ENCODE peak calls at places on chromosomes 7 and 10, in ten cellular contexts. One of them, this sample, is unnamed.

GRCh38 chr10:29081971-29082699 is 206.7 kb upstream of the LYZL1 start:
- DNase-seq in HFFc6: no peak
- DNase-seq in colonic mucosa: no peak
- DNase-seq in astrocyte: no peak
- DNase-seq in PC-3: no peak
- DNase-seq in mammary epithelial cell: no peak
- DNase-seq in GM13976: no peak
- DNase-seq in endothelial cell: no peak
- DNase-seq in HFF-Myc: no peak
- DNase-seq in GM12865: no peak
- DNase-seq in this sample: no peak

GRCh38 chr10:75407716-75408511 is 6.3 kb upstream of the ZNF503 start:
- DNase-seq in colonic mucosa: peak; percentile 56
- DNase-seq in endothelial cell: peak; percentile 65
- DNase-seq in HFF-Myc: no peak
- DNase-seq in astrocyte: no peak
- DNase-seq in mammary epithelial cell: peak; percentile 63
- DNase-seq in GM12865: no peak
- DNase-seq in GM13976: no peak
- DNase-seq in PC-3: peak; percentile 66
- DNase-seq in HFFc6: no peak
- DNase-seq in this sample: no peak

GRCh38 chr10:70315815-70316214 is 32.0 kb upstream of the NPFFR1 start:
- DNase-seq in HFF-Myc: no peak
- DNase-seq in GM13976: no peak
- DNase-seq in endothelial cell: peak; percentile 22
- DNase-seq in colonic mucosa: no peak
- DNase-seq in PC-3: no peak
- DNase-seq in mammary epithelial cell: no peak
- DNase-seq in astrocyte: no peak
- DNase-seq in HFFc6: no peak
- DNase-seq in GM12865: no peak
- DNase-seq in this sample: no peak

GRCh38 chr10:81280497-81281479 is 594.2 kb upstream of the NRG3 start:
- DNase-seq in GM13976: no peak
- DNase-seq in HFFc6: no peak
- DNase-seq in PC-3: no peak
- DNase-seq in endothelial cell: no peak
- DNase-seq in HFF-Myc: no peak
- DNase-seq in colonic mucosa: no peak
- DNase-seq in astrocyte: no peak
- DNase-seq in GM12865: peak; percentile 42
- DNase-seq in mammary epithelial cell: no peak
- DNase-seq in this sample: no peak

GRCh38 chr10:87836098-87836497 is 18.1 kb upstream of the ATAD1 start:
- DNase-seq in GM12865: no peak
- DNase-seq in HFF-Myc: no peak
- DNase-seq in HFFc6: no peak
- DNase-seq in endothelial cell: no peak
- DNase-seq in PC-3: no peak
- DNase-seq in GM13976: no peak
- DNase-seq in mammary epithelial cell: no peak
- DNase-seq in astrocyte: no peak
- DNase-seq in colonic mucosa: no peak
- DNase-seq in this sample: no peak

GRCh38 chr10:55641601-55642000 is 719.5 kb downstream of the ZWINT start:
- DNase-seq in GM12865: no peak
- DNase-seq in astrocyte: no peak
- DNase-seq in PC-3: no peak
- DNase-seq in colonic mucosa: no peak
- DNase-seq in mammary epithelial cell: no peak
- DNase-seq in HFF-Myc: no peak
- DNase-seq in HFFc6: no peak
- DNase-seq in endothelial cell: no peak
- DNase-seq in GM13976: no peak
- DNase-seq in this sample: no peak

GRCh38 chr10:43502931-43503330 is 66.0 kb downstream of the ZNF487 start:
- DNase-seq in PC-3: no peak
- DNase-seq in astrocyte: no peak
- DNase-seq in colonic mucosa: no peak
- DNase-seq in endothelial cell: no peak
- DNase-seq in GM13976: no peak
- DNase-seq in GM12865: no peak
- DNase-seq in HFF-Myc: no peak
- DNase-seq in HFFc6: no peak
- DNase-seq in mammary epithelial cell: no peak
- DNase-seq in this sample: no peak

GRCh38 chr10:124152781-124153600 is 59.6 kb upstream of the CHST15 start:
- DNase-seq in HFFc6: peak; percentile 82
- DNase-seq in astrocyte: peak; percentile 95
- DNase-seq in PC-3: peak; percentile 95
- DNase-seq in mammary epithelial cell: peak; percentile 98
- DNase-seq in colonic mucosa: peak; percentile 63
- DNase-seq in endothelial cell: peak; percentile 42
- DNase-seq in GM13976: peak; percentile 75
- DNase-seq in HFF-Myc: peak; percentile 83
- DNase-seq in GM12865: peak; percentile 81
- DNase-seq in this sample: no peak

GRCh38 chr7:47085491-47086275 is 496.2 kb downstream of the TNS3 start:
- DNase-seq in GM13976: no peak
- DNase-seq in endothelial cell: no peak
- DNase-seq in mammary epithelial cell: no peak
- DNase-seq in PC-3: no peak
- DNase-seq in HFFc6: peak; percentile 11
- DNase-seq in colonic mucosa: no peak
- DNase-seq in GM12865: no peak
- DNase-seq in HFF-Myc: no peak
- DNase-seq in astrocyte: no peak
- DNase-seq in this sample: no peak

GRCh38 chr7:100493476-100494264 is 9.9 kb downstream of the NYAP1 start:
- DNase-seq in GM13976: peak; percentile 72
- DNase-seq in GM12865: peak; percentile 69
- DNase-seq in mammary epithelial cell: no peak
- DNase-seq in HFFc6: no peak
- DNase-seq in endothelial cell: peak; percentile 51
- DNase-seq in colonic mucosa: no peak
- DNase-seq in PC-3: no peak
- DNase-seq in astrocyte: no peak
- DNase-seq in HFF-Myc: no peak
- DNase-seq in this sample: no peak

GRCh38 chr7:47573758-47574472 is 8.0 kb downstream of the TNS3 start:
- DNase-seq in mammary epithelial cell: no peak
- DNase-seq in colonic mucosa: peak; percentile 54
- DNase-seq in GM12865: no peak
- DNase-seq in HFF-Myc: peak; percentile 89
- DNase-seq in astrocyte: peak; percentile 94
- DNase-seq in HFFc6: peak; percentile 90
- DNase-seq in GM13976: no peak
- DNase-seq in PC-3: peak; percentile 77
- DNase-seq in endothelial cell: no peak
- DNase-seq in this sample: no peak

DNA sequence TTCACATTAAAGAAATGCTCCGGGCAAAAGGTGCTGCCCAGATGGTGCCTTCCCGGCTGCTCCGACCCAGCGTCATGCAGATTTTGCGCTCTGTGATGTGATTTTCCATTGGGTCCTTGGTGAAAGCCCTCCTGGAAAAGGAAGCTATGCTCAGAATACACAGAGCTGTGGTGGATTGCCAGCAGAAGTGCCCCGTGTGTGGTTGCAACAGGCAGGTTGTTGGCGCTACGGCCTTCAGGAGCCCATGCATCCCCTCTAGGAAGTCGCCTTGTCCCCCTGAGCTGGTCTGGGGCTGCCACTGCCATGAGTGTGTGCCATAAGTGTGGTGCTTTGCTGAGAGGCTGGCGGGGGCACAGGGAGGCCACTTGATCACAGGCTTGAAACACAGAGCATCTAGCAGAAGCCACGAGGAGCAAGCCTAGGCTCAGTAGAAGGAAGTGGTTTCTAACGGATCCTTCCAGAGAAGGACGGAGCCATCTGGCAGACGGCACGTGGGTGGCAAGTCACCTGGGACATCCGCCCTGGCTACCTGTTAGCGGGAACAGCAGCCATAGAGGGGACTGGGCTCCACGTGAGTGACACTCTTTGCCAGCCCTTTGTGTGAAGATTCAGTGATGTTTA is 210.9 kb downstream of the CUX1 start:
- DNase-seq in HFFc6: no peak
- DNase-seq in PC-3: no peak
- DNase-seq in GM13976: no peak
- DNase-seq in colonic mucosa: no peak
- DNase-seq in endothelial cell: no peak
- DNase-seq in astrocyte: no peak
- DNase-seq in HFF-Myc: no peak
- DNase-seq in mammary epithelial cell: no peak
- DNase-seq in GM12865: peak; percentile 23
- DNase-seq in this sample: no peak
- TF ChIP-seq CTCF in HFFc6: no peak
- TF ChIP-seq CTCF in PC-3: no peak
- TF ChIP-seq CTCF in GM13976: no peak
- TF ChIP-seq CTCF in colonic mucosa: no peak
- TF ChIP-seq CTCF in endothelial cell: no peak
- TF ChIP-seq CTCF in astrocyte: no peak
- TF ChIP-seq CTCF in HFF-Myc: no peak
- TF ChIP-seq CTCF in mammary epithelial cell: no peak
- TF ChIP-seq CTCF in GM12865: no peak
- TF ChIP-seq CTCF in this sample: no peak

GRCh38 chr10:78301891-78302738 is 268.5 kb downstream of the RPS24 start:
- DNase-seq in HFF-Myc: no peak
- DNase-seq in astrocyte: no peak
- DNase-seq in colonic mucosa: peak; percentile 18
- DNase-seq in GM12865: no peak
- DNase-seq in PC-3: peak; percentile 68
- DNase-seq in mammary epithelial cell: no peak
- DNase-seq in HFFc6: no peak
- DNase-seq in GM13976: no peak
- DNase-seq in endothelial cell: no peak
- DNase-seq in this sample: peak; percentile 63
- TF ChIP-seq CTCF in HFF-Myc: peak; percentile 9
- TF ChIP-seq CTCF in astrocyte: no peak
- TF ChIP-seq CTCF in colonic mucosa: no peak
- TF ChIP-seq CTCF in GM12865: no peak
- TF ChIP-seq CTCF in PC-3: peak; percentile 82
- TF ChIP-seq CTCF in mammary epithelial cell: no peak
- TF ChIP-seq CTCF in HFFc6: peak; percentile 51
- TF ChIP-seq CTCF in GM13976: no peak
- TF ChIP-seq CTCF in endothelial cell: no peak
- TF ChIP-seq CTCF in this sample: peak; percentile 34

GRCh38 chr7:123131556-123132345 is 68.0 kb downstream of the SLC13A1 start:
- DNase-seq in GM13976: no peak
- DNase-seq in HFFc6: no peak
- DNase-seq in colonic mucosa: no peak
- DNase-seq in mammary epithelial cell: no peak
- DNase-seq in endothelial cell: no peak
- DNase-seq in GM12865: no peak
- DNase-seq in astrocyte: no peak
- DNase-seq in HFF-Myc: no peak
- DNase-seq in PC-3: no peak
- DNase-seq in this sample: no peak

GRCh38 chr7:123126691-123127090 is 73.1 kb downstream of the SLC13A1 start:
- DNase-seq in colonic mucosa: no peak
- DNase-seq in astrocyte: no peak
- DNase-seq in PC-3: no peak
- DNase-seq in endothelial cell: no peak
- DNase-seq in HFF-Myc: no peak
- DNase-seq in GM12865: no peak
- DNase-seq in HFFc6: no peak
- DNase-seq in GM13976: no peak
- DNase-seq in mammary epithelial cell: no peak
- DNase-seq in this sample: no peak

GRCh38 chr7:123135960-123136359 is 63.8 kb downstream of the SLC13A1 start:
- DNase-seq in mammary epithelial cell: no peak
- DNase-seq in PC-3: no peak
- DNase-seq in GM13976: no peak
- DNase-seq in colonic mucosa: no peak
- DNase-seq in HFFc6: no peak
- DNase-seq in endothelial cell: no peak
- DNase-seq in astrocyte: no peak
- DNase-seq in HFF-Myc: no peak
- DNase-seq in GM12865: no peak
- DNase-seq in this sample: no peak

GRCh38 chr7:123133924-123134323 is 65.8 kb downstream of the SLC13A1 start:
- DNase-seq in GM12865: no peak
- DNase-seq in PC-3: no peak
- DNase-seq in colonic mucosa: no peak
- DNase-seq in mammary epithelial cell: no peak
- DNase-seq in GM13976: no peak
- DNase-seq in astrocyte: no peak
- DNase-seq in HFFc6: no peak
- DNase-seq in endothelial cell: no peak
- DNase-seq in HFF-Myc: no peak
- DNase-seq in this sample: no peak

DNA sequence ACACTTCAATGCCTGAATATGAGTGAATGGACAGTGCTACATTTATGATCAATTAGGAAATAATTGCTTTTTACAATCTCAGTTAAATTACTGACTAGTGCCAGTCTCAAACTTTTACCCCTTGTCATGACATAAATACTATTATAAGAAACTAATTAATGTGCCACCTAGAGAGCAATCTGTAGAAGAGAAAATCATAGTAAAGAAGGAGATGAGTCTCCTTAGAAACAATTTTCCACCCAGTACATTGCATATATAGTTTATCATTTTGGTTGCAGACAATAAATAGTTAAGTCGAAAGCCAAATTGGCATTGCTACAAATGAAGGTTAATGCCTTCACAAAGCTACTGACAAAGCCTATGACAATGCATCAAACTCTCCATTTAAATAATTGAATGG is 68.6 kb downstream of the SLC13A1 start:
- DNase-seq in GM13976: no peak
- DNase-seq in mammary epithelial cell: no peak
- DNase-seq in colonic mucosa: no peak
- DNase-seq in GM12865: no peak
- DNase-seq in endothelial cell: no peak
- DNase-seq in astrocyte: no peak
- DNase-seq in HFFc6: no peak
- DNase-seq in PC-3: no peak
- DNase-seq in HFF-Myc: no peak
- DNase-seq in this sample: no peak
- TF ChIP-seq CTCF in GM13976: no peak
- TF ChIP-seq CTCF in mammary epithelial cell: no peak
- TF ChIP-seq CTCF in colonic mucosa: no peak
- TF ChIP-seq CTCF in GM12865: no peak
- TF ChIP-seq CTCF in endothelial cell: no peak
- TF ChIP-seq CTCF in astrocyte: no peak
- TF ChIP-seq CTCF in HFFc6: no peak
- TF ChIP-seq CTCF in PC-3: no peak
- TF ChIP-seq CTCF in HFF-Myc: no peak
- TF ChIP-seq CTCF in this sample: no peak

DNA sequence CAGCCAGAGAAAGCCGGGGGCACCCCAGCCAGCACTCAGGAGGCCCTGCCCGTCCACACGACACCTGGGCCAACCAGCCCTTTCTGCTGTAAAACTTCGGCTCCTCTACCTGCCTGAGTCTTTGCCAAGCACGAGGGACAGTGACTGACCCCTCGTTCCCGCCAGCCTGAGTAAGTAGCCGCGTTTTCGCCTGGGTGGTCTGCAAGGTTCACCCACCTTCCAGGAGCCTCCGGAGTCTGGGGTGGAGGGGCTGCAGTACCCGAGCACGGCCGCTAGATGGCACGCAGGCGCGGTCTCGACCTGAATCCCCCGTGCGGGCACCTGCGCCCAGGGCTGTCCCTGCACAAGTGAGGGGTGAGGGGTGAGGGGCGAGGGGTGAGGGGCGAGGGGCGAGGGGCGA is 192.7 kb downstream of the PTPRN2 start:
- DNase-seq in HFF-Myc: no peak
- DNase-seq in mammary epithelial cell: no peak
- DNase-seq in colonic mucosa: peak; percentile 66
- DNase-seq in endothelial cell: no peak
- DNase-seq in PC-3: peak; percentile 46
- DNase-seq in HFFc6: no peak
- DNase-seq in GM13976: peak; percentile 59
- DNase-seq in GM12865: no peak
- DNase-seq in astrocyte: no peak
- DNase-seq in this sample: no peak
- TF ChIP-seq CTCF in HFF-Myc: peak; percentile 34
- TF ChIP-seq CTCF in mammary epithelial cell: no peak
- TF ChIP-seq CTCF in colonic mucosa: peak; percentile 51
- TF ChIP-seq CTCF in endothelial cell: no peak
- TF ChIP-seq CTCF in PC-3: peak; percentile 62
- TF ChIP-seq CTCF in HFFc6: peak; percentile 48
- TF ChIP-seq CTCF in GM13976: no peak
- TF ChIP-seq CTCF in GM12865: no peak
- TF ChIP-seq CTCF in astrocyte: no peak
- TF ChIP-seq CTCF in this sample: peak; percentile 25